ENCODE peak calls at places on chromosomes 11 and 22, in ten cellular contexts. A is DND-41, B is GM23338, K is HCT116, S is neural progenitor cell, D is PC-9, W is fibroblast of lung, T is hepatocyte, V is K562, Y is mammary epithelial cell. X is an unnamed sample.

GRCh38 chr11:128365044-128365443 is 222.3 kb downstream of the ETS1 start:
- DNase-seq in B (peak), S (peak), V (peak), A (peak), K (no peak), D (no peak), W (peak), T (peak), Y (peak), X (peak)

GRCh38 chr11:128726464-128727139 is 32.7 kb downstream of the FLI1 start:
- DNase-seq in S (no peak), A (peak), V (no peak), D (no peak), B (no peak), T (no peak), Y (no peak), W (no peak), K (no peak), X (no peak)

GRCh38 chr22:43153916-43154315 is 2.6 kb downstream of the TSPO start:
- DNase-seq in A (no peak), V (no peak), B (no peak), Y (no peak), T (no peak), S (no peak), D (no peak), W (no peak), K (no peak), X (no peak)

GRCh38 chr11:128789497-128790080 is 77.5 kb downstream of the KCNJ1 start:
- DNase-seq in D (no peak), V (no peak), S (no peak), A (no peak), W (no peak), B (no peak), Y (no peak), K (no peak), T (no peak), X (no peak)

GRCh38 chr11:68411501-68411991 is 49.0 kb upstream of the PPP6R3 start:
- DNase-seq in S (no peak), B (no peak), Y (no peak), A (no peak), V (no peak), W (no peak), K (no peak), D (peak), T (no peak), X (no peak)

GRCh38 chr11:33978376-33978775 is 73.2 kb upstream of the CAPRIN1 start:
- DNase-seq in W (no peak), T (no peak), A (no peak), Y (no peak), V (no peak), K (no peak), B (no peak), D (no peak), S (no peak), X (no peak)

GRCh38 chr22:36350751-36351594 is 36.8 kb downstream of the MYH9 start:
- DNase-seq in T (peak), Y (peak), A (no peak), V (no peak), W (peak), S (no peak), B (no peak), K (no peak), D (no peak), X (no peak)

GRCh38 chr11:1573077-1573846 is 1.2 kb upstream of the DUSP8 start:
- DNase-seq in T (no peak), W (no peak), A (no peak), K (no peak), V (no peak), B (no peak), S (no peak), D (no peak), Y (no peak), X (no peak)

GRCh38 chr22:23231471-23232093 is 51.3 kb downstream of the BCR start:
- DNase-seq in K (no peak), V (no peak), W (no peak), Y (no peak), T (no peak), A (no peak), D (no peak), B (no peak), S (no peak), X (no peak)

GRCh38 chr11:123454060-123454651 is 24.1 kb downstream of the GRAMD1B start:
- DNase-seq in K (peak), T (no peak), V (no peak), B (no peak), D (peak), A (peak), Y (peak), S (no peak), W (peak), X (no peak)

GRCh38 chr11:10117709-10118341 is 176.2 kb downstream of the SBF2 start:
- DNase-seq in S (no peak), B (no peak), Y (peak), A (no peak), K (no peak), W (peak), T (no peak), V (no peak), D (no peak), X (no peak)

GRCh38 chr11:128380280-128380604 is 207.1 kb downstream of the ETS1 start:
- DNase-seq in B (no peak), S (no peak), K (no peak), D (no peak), A (no peak), V (no peak), W (no peak), Y (peak), T (no peak), X (no peak)

GRCh38 chr11:87290304-87290922 is 252.7 kb downstream of the TMEM135 start:
- DNase-seq in A (no peak), Y (peak), T (peak), D (no peak), B (peak), V (peak), S (peak), W (peak), K (peak), X (no peak)

GRCh38 chr11:18594999-18595749 is 4.4 kb upstream of the MISFA start:
- DNase-seq in Y (peak), A (no peak), S (no peak), V (no peak), K (no peak), T (peak), B (no peak), W (no peak), D (no peak), X (no peak)

GRCh38 chr11:134406264-134407185 is 5.5 kb downstream of the B3GAT1 start:
- DNase-seq in Y (no peak), B (no peak), W (no peak), A (no peak), D (no peak), S (no peak), K (no peak), V (no peak), T (no peak), X (no peak)

DNA sequence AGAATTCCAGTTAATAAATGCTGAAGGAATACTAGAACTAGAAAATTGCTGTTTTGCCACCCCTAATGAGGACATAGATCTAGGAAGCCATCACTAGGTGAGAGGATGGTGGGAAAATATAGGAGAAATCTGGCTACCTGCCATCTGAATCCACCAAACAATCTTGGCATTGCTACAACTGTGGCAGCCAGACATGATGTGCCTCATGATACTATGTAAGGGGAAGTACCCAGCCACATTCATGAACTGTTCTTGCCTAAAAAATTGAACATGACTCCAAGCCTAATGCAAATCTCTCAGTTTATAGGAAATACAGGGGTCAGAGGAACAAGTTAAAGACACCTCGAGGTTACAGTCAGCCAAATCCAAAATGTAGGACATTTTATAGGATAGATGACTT is 72.8 kb downstream of the SFI1 start:
- DNase-seq in D (no peak), A (no peak), V (no peak), S (no peak), W (no peak), K (no peak), Y (no peak), T (no peak), B (no peak), X (no peak)
- TF ChIP-seq EZH2 in D (no peak), A (no peak), V (no peak), S (no peak), W (no peak), K (no peak), Y (no peak), T (no peak), B (no peak), X (no peak)

DNA sequence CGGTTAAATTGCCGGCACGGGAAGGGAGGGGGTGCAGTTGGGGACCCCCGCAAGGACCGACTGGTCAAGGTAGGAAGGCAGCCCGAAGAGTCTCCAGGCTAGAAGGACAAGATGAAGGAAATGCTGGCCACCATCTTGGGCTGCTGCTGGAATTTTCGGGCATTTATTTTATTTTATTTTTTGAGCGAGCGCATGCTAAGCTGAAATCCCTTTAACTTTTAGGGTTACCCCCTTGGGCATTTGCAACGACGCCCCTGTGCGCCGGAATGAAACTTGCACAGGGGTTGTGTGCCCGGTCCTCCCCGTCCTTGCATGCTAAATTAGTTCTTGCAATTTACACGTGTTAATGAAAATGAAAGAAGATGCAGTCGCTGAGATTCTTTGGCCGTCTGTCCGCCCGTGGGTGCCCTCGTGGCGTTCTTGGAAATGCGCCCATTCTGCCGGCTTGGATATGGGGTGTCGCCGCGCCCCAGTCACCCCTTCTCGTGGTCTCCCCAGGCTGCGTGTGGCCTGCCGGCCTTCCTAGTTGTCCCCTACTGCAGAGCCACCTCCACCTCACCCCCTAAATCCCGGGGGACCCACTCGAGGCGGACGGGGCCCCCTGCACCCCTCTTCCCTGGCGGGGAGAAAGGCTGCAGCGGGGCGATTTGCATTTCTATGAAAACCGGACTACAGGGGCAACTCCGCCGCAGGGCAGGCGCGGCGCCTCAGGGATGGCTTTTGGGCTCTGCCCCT is 529 bp upstream of the CCND1 start:
- DNase-seq in D (no peak), T (no peak), A (no peak), Y (peak), K (no peak), V (no peak), S (peak), B (peak), W (no peak), X (no peak)
- TF ChIP-seq EZH2 in D (no peak), T (no peak), A (no peak), Y (no peak), K (no peak), V (no peak), S (no peak), B (no peak), W (no peak), X (no peak)

GRCh38 chr11:43639224-43639623 is 41.3 kb upstream of the HSD17B12 start:
- DNase-seq in Y (no peak), S (no peak), T (no peak), K (no peak), A (no peak), V (no peak), B (no peak), W (no peak), D (no peak), X (no peak)

GRCh38 chr11:43644626-43645299 is 35.8 kb upstream of the HSD17B12 start:
- DNase-seq in D (no peak), S (no peak), A (peak), W (peak), Y (peak), V (peak), K (no peak), B (no peak), T (peak), X (no peak)

GRCh38 chr11:43638717-43639116 is 41.8 kb upstream of the HSD17B12 start:
- DNase-seq in W (no peak), D (no peak), B (peak), K (no peak), V (no peak), T (no peak), Y (no peak), A (no peak), S (peak), X (no peak)

GRCh38 chr11:43643898-43644625 is 36.5 kb upstream of the HSD17B12 start:
- DNase-seq in W (peak), D (peak), T (peak), Y (peak), B (peak), V (peak), S (peak), K (peak), A (peak), X (peak)

DNA sequence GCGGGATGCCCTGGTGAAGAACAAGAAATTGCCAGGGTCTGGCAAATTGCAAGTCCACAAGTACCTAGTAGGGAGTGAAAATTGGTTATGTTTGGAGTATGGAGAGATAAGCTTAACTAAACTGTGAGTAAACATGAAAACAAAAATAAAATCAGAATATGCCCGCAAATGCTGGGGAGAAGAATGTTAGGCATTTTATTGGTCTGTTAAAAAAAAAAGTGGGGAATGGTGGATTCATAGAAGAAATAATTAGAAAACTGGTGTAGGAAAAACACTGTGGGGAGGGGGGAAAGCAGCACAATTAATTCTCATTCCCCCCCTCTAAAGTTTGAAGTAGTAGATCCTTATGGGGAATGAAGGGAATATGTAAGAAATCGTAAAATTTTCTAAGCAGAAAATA is 40.6 kb upstream of the HSD17B12 start:
- DNase-seq in S (no peak), V (no peak), Y (no peak), K (no peak), T (no peak), A (no peak), W (no peak), B (no peak), D (no peak), X (no peak)
- TF ChIP-seq EZH2 in S (no peak), V (no peak), Y (no peak), K (no peak), T (no peak), A (no peak), W (no peak), B (no peak), D (no peak), X (no peak)

GRCh38 chr22:44594951-44595350 is 96.9 kb upstream of the RTL6 start:
- DNase-seq in T (no peak), V (no peak), K (no peak), Y (no peak), B (no peak), D (no peak), S (peak), A (no peak), W (no peak), X (no peak)
- TF ChIP-seq EZH2 in T (no peak), V (no peak), K (no peak), Y (no peak), B (no peak), D (no peak), S (no peak), A (no peak), W (no peak), X (no peak)

DNA sequence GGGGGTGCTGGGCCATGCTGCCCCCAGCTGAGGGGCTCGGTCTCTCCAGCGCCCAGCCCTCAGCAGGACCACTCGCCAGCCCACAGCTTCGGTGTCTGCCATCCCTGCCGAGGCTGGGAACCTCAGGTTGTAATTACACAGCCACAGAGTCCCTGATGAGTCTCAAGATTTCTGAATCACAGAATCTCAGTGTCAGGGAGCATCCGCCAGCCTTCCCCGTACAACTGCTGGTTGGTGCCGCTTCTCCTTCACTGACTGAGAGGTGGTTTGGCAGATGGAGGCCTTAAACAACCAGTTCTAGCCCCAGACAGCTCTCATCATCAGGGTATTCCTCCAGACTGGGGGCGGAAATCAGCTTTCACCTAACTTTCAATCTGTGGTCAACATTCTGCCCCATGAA is 13.7 kb downstream of the PHF21B start:
- DNase-seq in V (no peak), T (no peak), K (no peak), D (no peak), A (no peak), S (no peak), Y (no peak), B (no peak), W (no peak), X (no peak)
- TF ChIP-seq EZH2 in V (no peak), T (no peak), K (no peak), D (no peak), A (no peak), S (no peak), Y (no peak), B (no peak), W (no peak), X (no peak)

DNA sequence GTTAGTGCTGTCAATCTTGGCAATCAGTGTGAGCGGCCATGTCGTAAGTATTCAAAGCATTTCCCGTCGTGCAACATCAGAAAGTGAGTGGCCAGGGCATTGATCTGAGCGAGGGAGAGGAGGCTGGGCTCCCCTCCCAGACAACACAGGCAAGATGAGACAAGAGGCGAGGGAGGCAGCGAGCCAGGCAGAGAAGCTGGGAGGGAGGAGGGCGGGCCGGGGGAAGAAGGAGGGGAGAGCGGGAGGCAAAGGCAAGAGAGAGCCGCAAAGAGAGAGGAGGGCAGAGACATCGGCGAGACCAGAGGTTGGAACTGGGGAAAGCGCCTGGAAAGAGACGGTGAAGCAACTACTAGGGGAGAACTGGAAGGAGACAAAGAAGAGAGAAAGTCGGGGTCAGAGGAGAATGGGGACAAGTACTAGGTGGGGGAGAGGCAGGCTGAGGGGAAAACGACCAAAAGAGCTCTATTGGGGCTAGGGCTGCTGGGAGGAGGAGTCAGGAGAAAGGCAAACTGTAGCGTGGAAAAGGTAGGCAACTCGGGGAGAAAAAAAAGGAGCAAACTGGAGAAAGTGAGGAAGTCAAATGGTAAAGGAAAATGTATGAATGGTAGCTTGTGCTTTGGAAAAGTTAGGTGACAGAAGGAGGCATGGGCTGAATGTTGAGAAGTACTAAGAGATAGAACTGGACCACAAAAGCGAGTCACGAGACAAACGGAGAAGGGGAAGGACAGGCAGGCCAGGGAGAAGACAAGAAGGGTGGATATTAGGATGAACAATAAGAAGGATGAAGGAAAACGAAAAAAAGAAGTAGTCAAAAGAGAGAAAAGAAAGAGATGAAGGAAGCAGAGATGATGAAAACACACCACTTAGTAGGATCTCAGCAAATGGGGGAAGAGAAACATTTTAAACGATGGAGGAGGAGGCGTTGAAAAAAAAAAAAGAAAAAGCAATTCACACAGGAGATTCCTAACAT is 130.5 kb upstream of the C11orf58 start:
- DNase-seq in Y (peak), V (peak), S (peak), B (peak), A (no peak), K (no peak), W (peak), D (peak), T (peak), X (no peak)
- TF ChIP-seq EZH2 in Y (peak), V (no peak), S (peak), B (peak), A (no peak), K (peak), W (no peak), D (no peak), T (no peak), X (no peak)

DNA sequence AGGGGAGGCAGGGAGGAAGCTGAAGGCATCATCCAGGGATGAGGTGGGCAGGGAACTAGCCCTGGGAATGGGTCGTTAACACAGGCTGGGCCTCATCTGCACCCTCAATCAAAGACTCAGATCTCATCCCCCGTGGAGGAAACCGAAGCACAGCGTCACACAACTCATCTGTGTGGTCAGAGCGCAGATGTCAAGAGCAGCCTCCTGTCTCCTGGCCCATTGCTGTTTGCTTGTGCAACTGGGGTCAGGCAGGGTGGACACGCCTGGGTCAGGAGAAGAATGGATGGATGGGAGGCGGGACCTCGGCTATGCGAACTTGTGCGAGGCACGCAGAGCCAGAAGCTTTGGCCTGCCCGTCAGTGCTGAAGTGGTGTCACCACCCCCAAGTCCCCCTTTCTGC is 218.1 kb downstream of the CEP164 start:
- DNase-seq in B (no peak), W (no peak), D (no peak), S (no peak), Y (no peak), V (no peak), A (no peak), T (no peak), K (no peak), X (no peak)
- TF ChIP-seq EZH2 in B (no peak), W (no peak), D (no peak), S (no peak), Y (no peak), V (no peak), A (no peak), T (no peak), K (no peak), X (no peak)

GRCh38 chr11:127136438-127136837 is 135.9 kb upstream of the KIRREL3 start:
- DNase-seq in D (no peak), W (no peak), S (no peak), A (no peak), V (no peak), Y (no peak), B (peak), T (no peak), K (no peak), X (no peak)
- TF ChIP-seq EZH2 in D (no peak), W (no peak), S (no peak), A (no peak), V (no peak), Y (no peak), B (no peak), T (no peak), K (no peak), X (no peak)

X was measured in SK-N-MC.